ENCODE peak calls at places on chromosomes 7 and 10, in four cellular contexts. W, Y, V and T are unnamed samples.

GRCh38 chr7:100942038-100942774 is 7.1 kb upstream of the MUC3A start:
- DNase-seq in W (no peak), Y (no peak), V (no peak), T (no peak)

GRCh38 chr10:29748109-29748650 is 113.4 kb upstream of the SVIL start:
- DNase-seq in W (no peak), Y (no peak), V (no peak), T (peak; percentile 43)

GRCh38 chr7:86094166-86094669 is 549.5 kb upstream of the GRM3 start:
- DNase-seq in W (no peak), Y (no peak), V (no peak), T (no peak)

GRCh38 chr10:13334556-13334955 is 13.5 kb downstream of the SEPHS1 start:
- DNase-seq in W (no peak), Y (no peak), V (no peak), T (no peak)

GRCh38 chr10:316390-316789 is 181.1 kb downstream of the ZMYND11 start:
- DNase-seq in W (no peak), Y (no peak), V (no peak), T (no peak)

GRCh38 chr7:100867796-100868485 is 754 bp downstream of the TRIP6 start:
- DNase-seq in W (no peak), Y (no peak), V (peak; percentile 48), T (no peak)

GRCh38 chr7:24576171-24577052 is 3.2 kb downstream of the PALS2 start:
- DNase-seq in W (peak; percentile 53), Y (no peak), V (peak; percentile 83), T (peak; percentile 79)

GRCh38 chr10:60937784-60938654 is 6.0 kb downstream of the RHOBTB1 start:
- DNase-seq in W (no peak), Y (no peak), V (no peak), T (peak; percentile 38)

GRCh38 chr10:44426247-44427034 is 41.5 kb upstream of the CXCL12 start:
- DNase-seq in W (no peak), Y (no peak), V (no peak), T (no peak)

GRCh38 chr7:36272567-36273269 is 116.9 kb upstream of the ANLN start:
- DNase-seq in W (no peak), Y (no peak), V (no peak), T (no peak)

GRCh38 chr10:113241966-113242365 is 291.9 kb downstream of the TCF7L2 start:
- DNase-seq in W (no peak), Y (no peak), V (no peak), T (no peak)

GRCh38 chr10:69567920-69568319 is 5.3 kb downstream of the NEUROG3 start:
- DNase-seq in W (peak; percentile 26), Y (peak; percentile 54), V (peak; percentile 90), T (peak; percentile 75)

GRCh38 chr10:13891542-13892431 is 305.0 kb downstream of the PRPF18 start:
- DNase-seq in W (no peak), Y (no peak), V (peak; percentile 63), T (peak; percentile 34)

GRCh38 chr7:133807610-133808543 is 319.3 kb upstream of the LRGUK start:
- DNase-seq in W (no peak), Y (no peak), V (no peak), T (no peak)

GRCh38 chr7:29467193-29467592 is 96.4 kb upstream of the PRR15 start:
- DNase-seq in W (no peak), Y (no peak), V (no peak), T (no peak)

GRCh38 chr7:132059141-132059540 is 502.7 kb upstream of the PODXL start:
- DNase-seq in W (no peak), Y (no peak), V (no peak), T (no peak)

GRCh38 chr7:115910541-115911164 is 119.9 kb downstream of the TFEC start:
- DNase-seq in W (peak; percentile 5), Y (no peak), V (peak; percentile 70), T (peak; percentile 49)

GRCh38 chr10:68032113-68032512 is 43.0 kb downstream of the HERC4 start:
- DNase-seq in W (no peak), Y (no peak), V (no peak), T (no peak)

GRCh38 chr10:75395171-75395954 is 6.2 kb downstream of the ZNF503 start:
- DNase-seq in W (no peak), Y (no peak), V (peak; percentile 76), T (peak; percentile 81)

GRCh38 chr7:42502022-42502421 is 265.0 kb upstream of the GLI3 start:
- DNase-seq in W (no peak), Y (no peak), V (no peak), T (no peak)

GRCh38 chr10:69007260-69007659 is 18.7 kb downstream of the KIFBP start:
- DNase-seq in W (peak; percentile 17), Y (no peak), V (no peak), T (no peak)

GRCh38 chr7:26506196-26506595 is 214.5 kb downstream of the SNX10 start:
- DNase-seq in W (no peak), Y (no peak), V (no peak), T (no peak)

GRCh38 chr7:20085086-20085485 is 132.1 kb downstream of the MACC1 start:
- DNase-seq in W (no peak), Y (no peak), V (no peak), T (no peak)

GRCh38 chr10:13262433-13262832 is 28.3 kb upstream of the UCMA start:
- DNase-seq in W (no peak), Y (no peak), V (no peak), T (no peak)

GRCh38 chr7:66033471-66034385 is 41.9 kb upstream of the ASL start:
- DNase-seq in W (no peak), Y (no peak), V (no peak), T (no peak)

GRCh38 chr7:66036788-66037187 is 38.8 kb upstream of the ASL start:
- DNase-seq in W (no peak), Y (no peak), V (no peak), T (no peak)

GRCh38 chr7:66039094-66039493 is 36.5 kb upstream of the ASL start:
- DNase-seq in W (no peak), Y (no peak), V (no peak), T (no peak)

DNA sequence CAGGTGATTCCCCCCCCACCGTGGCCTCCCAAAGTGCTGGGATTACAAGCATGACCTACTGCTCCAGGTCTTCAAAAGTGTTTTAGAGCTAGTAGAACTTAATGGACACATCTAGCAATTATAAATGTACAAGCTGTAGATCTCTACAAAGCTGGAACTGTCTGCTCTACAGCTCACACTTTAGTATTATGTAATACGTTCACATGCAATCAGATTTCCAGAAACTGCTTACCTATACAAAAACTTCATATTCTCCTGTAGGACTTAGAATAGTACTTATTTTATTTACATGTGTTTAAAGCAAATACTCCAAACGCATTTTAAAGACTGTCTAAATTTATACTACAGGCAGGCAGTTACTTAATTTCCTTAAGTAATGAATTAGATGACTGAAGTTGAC is 39.2 kb upstream of the ASL start:
- DNase-seq in W (no peak), Y (no peak), V (no peak), T (no peak)
- H3K36me3 ChIP-seq in W (no peaks in the 10 kb centered on the region), Y (no peaks in the 10 kb centered on the region), V (no peaks in the 10 kb centered on the region), T (no peaks in the 10 kb centered on the region)

GRCh38 chr10:11160982-11161554 is 143.4 kb downstream of the CELF2 start:
- DNase-seq in W (no peak), Y (no peak), V (no peak), T (no peak)

GRCh38 chr10:11161910-11162309 is 144.2 kb downstream of the CELF2 start:
- DNase-seq in W (no peak), Y (no peak), V (no peak), T (no peak)

GRCh38 chr10:11164806-11165590 is 147.3 kb downstream of the CELF2 start:
- DNase-seq in W (peak; percentile 81), Y (peak; percentile 72), V (peak; percentile 58), T (peak; percentile 84)

GRCh38 chr10:11163990-11164805 is 146.5 kb downstream of the CELF2 start:
- DNase-seq in W (peak; percentile 57), Y (no peak), V (no peak), T (no peak)

GRCh38 chr10:11162828-11163599 is 145.3 kb downstream of the CELF2 start:
- DNase-seq in W (peak; percentile 96), Y (peak; percentile 43), V (no peak), T (peak; percentile 69)
- H3K4me1 ChIP-seq in W (peaks cover 61% of the 10 kb centered on the region), Y (peaks cover 76% of the 10 kb centered on the region), V (peaks cover 35% of the 10 kb centered on the region), T (peaks cover 59% of the 10 kb centered on the region)

GRCh38 chr7:80078159-80078731 is 56.4 kb upstream of the GNAI1 start:
- DNase-seq in W (peak; percentile 4), Y (no peak), V (no peak), T (peak; percentile 46)
- H3K4me3 ChIP-seq in W (peak overlapping the region; percentile 49), Y (peak overlapping the region; percentile 28), V (no peak overlapping the region), T (no peak overlapping the region)

DNA sequence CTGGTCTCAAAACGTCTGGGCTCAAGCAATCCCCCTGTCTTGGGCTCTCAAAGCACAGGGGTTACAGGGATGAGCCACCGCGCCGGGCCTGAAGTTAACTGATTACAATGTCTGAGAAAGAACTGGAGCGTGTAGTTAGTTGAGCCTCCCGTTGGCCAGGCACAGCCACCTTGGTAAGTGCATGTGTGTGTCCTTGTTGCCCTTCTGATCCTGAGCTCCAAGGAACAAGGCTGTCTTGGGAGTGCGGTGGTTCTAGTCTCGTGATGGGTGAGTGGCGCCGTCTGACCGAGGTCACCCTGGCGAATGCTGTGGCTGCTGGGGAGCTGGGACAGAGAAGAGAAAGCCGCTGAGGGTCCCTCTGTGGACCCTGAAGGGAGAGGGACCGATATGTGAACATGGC is 50.5 kb downstream of the PITRM1 start:
- DNase-seq in W (no peak), Y (no peak), V (no peak), T (no peak)
- H3K36me3 ChIP-seq in W (peaks cover 53% of the 10 kb centered on the region), Y (peaks cover 20% of the 10 kb centered on the region), V (peaks cover 15% of the 10 kb centered on the region), T (peaks cover 63% of the 10 kb centered on the region)

GRCh38 chr7:102421706-102422105 is 11.7 kb upstream of the ORAI2 start:
- DNase-seq in W (no peak), Y (no peak), V (no peak), T (no peak)
- H3K4me1 ChIP-seq in W (peaks cover 39% of the 10 kb centered on the region), Y (no peaks in the 10 kb centered on the region), V (no peaks in the 10 kb centered on the region), T (no peaks in the 10 kb centered on the region)

GRCh38 chr7:18086165-18087030 is 58.8 kb upstream of the PRPS1L1 start:
- DNase-seq in W (no peak), Y (peak; percentile 16), V (peak; percentile 59), T (peak; percentile 77)

GRCh38 chr7:18087031-18087686 is 59.5 kb upstream of the PRPS1L1 start:
- DNase-seq in W (no peak), Y (no peak), V (peak; percentile 64), T (no peak)

GRCh38 chr7:18082169-18082568 is 54.5 kb upstream of the PRPS1L1 start:
- DNase-seq in W (no peak), Y (no peak), V (no peak), T (no peak)

DNA sequence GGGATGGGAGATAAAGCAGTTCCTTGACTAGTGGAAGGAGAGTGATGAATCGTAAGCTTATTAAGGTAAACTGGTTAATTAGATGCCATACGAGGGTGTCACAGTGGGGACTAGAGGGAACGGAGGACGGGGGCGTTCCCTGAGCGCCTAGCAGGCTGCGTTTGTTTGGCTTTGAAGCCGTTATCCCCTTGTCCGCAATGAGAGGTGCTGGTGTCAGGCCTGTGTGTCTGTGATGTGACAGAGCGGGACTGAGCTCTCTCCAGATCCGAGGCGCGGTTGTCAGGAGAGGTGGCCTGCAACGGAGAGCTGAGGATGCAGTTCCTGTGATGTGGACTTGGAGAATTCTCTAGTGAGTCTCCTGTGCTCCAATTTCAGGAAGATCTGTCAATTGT is 60.0 kb upstream of the PRPS1L1 start:
- DNase-seq in W (no peak), Y (no peak), V (peak; percentile 61), T (no peak)
- H3K4me3 ChIP-seq in W (no peak overlapping the region), Y (peak overlapping the region; percentile 85), V (peak overlapping the region; percentile 79), T (peak overlapping the region; percentile 77)